ENCODE peak calls at places on chromosomes 12 and 14, in four cellular contexts. L is heart left ventricle, E is A673, F is thoracic aorta. K is an unnamed sample.

GRCh38 chr12:119695034-119695433 is 27.1 kb downstream of the PRKAB1 start:
- DNase-seq in L (no peak), E (peak; percentile 14), F (no peak), K (no peak)

GRCh38 chr14:104794641-104795467 is 694 bp downstream of the AKT1 start:
- DNase-seq in L (no peak), E (no peak), F (no peak), K (no peak)

GRCh38 chr12:106954462-106955376 is 988 bp upstream of the TMEM263 start:
- DNase-seq in L (peak; percentile 54), E (no peak), F (peak; percentile 10), K (peak; percentile 36)

GRCh38 chr12:106274575-106275081 is 26.8 kb upstream of the CKAP4 start:
- DNase-seq in L (no peak), E (no peak), F (no peak), K (no peak)

GRCh38 chr14:94474581-94475031 is 1.4 kb downstream of the SERPINA9 start:
- DNase-seq in L (no peak), E (peak; percentile 4), F (no peak), K (no peak)

GRCh38 chr12:128069359-128069997 is 197.5 kb upstream of the TMEM132C start:
- DNase-seq in L (no peak), E (peak; percentile 50), F (no peak), K (peak; percentile 16)

GRCh38 chr14:22973217-22974032 is 8.9 kb downstream of the AJUBA start:
- DNase-seq in L (no peak), E (peak; percentile 78), F (no peak), K (peak; percentile 55)

GRCh38 chr14:71355324-71356201 is 448.3 kb downstream of the PCNX1 start:
- DNase-seq in L (peak; percentile 43), E (peak; percentile 69), F (no peak), K (no peak)

DNA sequence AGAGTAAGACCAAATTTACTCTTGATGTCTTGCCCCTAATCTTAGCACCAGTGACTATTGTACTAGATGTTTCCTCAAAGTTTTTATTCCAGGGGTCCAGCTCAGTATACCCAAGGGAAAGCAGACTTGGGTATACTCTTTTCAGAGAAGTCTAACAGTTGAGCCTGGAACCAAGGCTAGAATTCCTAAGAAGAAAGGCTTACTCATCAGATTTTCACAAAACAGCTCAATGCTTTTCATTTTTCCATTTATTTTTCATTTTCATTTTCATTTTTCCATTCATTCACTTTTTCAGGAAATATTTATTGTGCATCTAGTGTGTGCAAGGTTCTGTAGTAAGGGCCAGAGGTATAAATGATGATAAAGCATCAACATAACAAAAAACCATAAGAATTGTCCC is 143.2 kb downstream of the PHLDA1 start:
- DNase-seq in L (no peak), E (no peak), F (no peak), K (no peak)
- H3K4me1 ChIP-seq in L (peaks cover 8% of the 10 kb centered on the region), E (no peaks in the 10 kb centered on the region), F (no peaks in the 10 kb centered on the region), K (no peaks in the 10 kb centered on the region)

DNA sequence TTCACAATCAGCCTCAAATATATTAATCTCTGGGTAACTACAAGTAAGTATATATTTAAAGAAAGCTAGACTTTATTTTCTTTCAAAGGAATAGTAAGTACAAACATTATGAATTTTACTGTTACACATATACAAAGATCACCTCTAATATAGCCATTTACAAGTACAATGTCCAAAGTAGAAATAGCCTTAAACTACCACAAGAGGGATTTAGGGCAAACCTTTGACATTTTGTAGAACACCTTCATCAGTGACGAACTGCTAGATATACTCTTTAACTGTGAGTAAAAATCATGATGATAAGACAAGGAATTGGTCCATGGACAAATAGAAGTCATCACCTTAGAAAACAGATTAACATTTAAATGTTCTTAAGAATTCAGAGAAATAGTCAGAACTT is 69.8 kb downstream of the CNTN1 start:
- DNase-seq in L (no peak), E (no peak), F (no peak), K (no peak)
- TF ChIP-seq CTCF in L (no peak), E (no peak), F (no peak), K (peak; percentile 29)

GRCh38 chr12:109947511-109947910 is 47.4 kb downstream of the TCHP start:
- DNase-seq in L (no peak), E (peak; percentile 69), F (no peak), K (no peak)

GRCh38 chr12:109946505-109946904 is 46.4 kb downstream of the TCHP start:
- DNase-seq in L (no peak), E (no peak), F (no peak), K (no peak)

GRCh38 chr12:109946913-109947312 is 46.8 kb downstream of the TCHP start:
- DNase-seq in L (no peak), E (no peak), F (no peak), K (no peak)

GRCh38 chr12:109949089-109949488 is 47.1 kb downstream of the GIT2 start:
- DNase-seq in L (no peak), E (no peak), F (no peak), K (no peak)

GRCh38 chr12:109948382-109948781 is 47.8 kb downstream of the GIT2 start:
- DNase-seq in L (no peak), E (no peak), F (no peak), K (no peak)
- H3K4me3 ChIP-seq in L (no peak overlapping the region), E (no peak overlapping the region), F (no peak overlapping the region), K (no peak overlapping the region)

GRCh38 chr12:11660624-11661023 is 11.2 kb downstream of the ETV6 start:
- DNase-seq in L (no peak), E (no peak), F (no peak), K (no peak)

GRCh38 chr12:11654338-11654737 is 4.9 kb downstream of the ETV6 start:
- DNase-seq in L (no peak), E (no peak), F (no peak), K (no peak)

GRCh38 chr12:11656550-11656949 is 7.1 kb downstream of the ETV6 start:
- DNase-seq in L (no peak), E (no peak), F (no peak), K (no peak)

GRCh38 chr12:11658796-11659195 is 9.3 kb downstream of the ETV6 start:
- DNase-seq in L (no peak), E (peak; percentile 46), F (no peak), K (no peak)

DNA sequence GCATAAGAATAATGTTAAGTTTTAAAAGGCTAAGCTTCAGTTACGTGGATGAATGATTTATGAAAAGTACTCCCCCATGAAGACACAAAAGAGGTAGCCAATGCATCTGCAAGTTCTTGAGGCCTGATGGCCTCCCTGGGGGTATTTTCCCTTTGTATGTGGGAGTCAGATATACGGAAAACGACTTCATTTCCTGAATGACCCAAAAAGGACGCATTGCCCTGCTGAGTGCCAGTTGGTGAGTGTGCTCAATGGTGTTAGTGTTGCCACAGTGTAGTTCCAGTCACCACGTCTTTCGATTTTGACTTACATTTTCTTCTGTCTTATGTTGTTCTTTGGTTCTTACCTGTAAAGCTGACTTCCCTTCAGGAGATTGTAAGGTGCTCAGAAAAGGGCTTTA is 8.0 kb downstream of the ETV6 start:
- DNase-seq in L (no peak), E (peak; percentile 67), F (no peak), K (no peak)
- H3K4me1 ChIP-seq in L (peaks cover 88% of the 10 kb centered on the region), E (peaks cover 40% of the 10 kb centered on the region), F (peaks cover 100% of the 10 kb centered on the region), K (no peaks in the 10 kb centered on the region)

DNA sequence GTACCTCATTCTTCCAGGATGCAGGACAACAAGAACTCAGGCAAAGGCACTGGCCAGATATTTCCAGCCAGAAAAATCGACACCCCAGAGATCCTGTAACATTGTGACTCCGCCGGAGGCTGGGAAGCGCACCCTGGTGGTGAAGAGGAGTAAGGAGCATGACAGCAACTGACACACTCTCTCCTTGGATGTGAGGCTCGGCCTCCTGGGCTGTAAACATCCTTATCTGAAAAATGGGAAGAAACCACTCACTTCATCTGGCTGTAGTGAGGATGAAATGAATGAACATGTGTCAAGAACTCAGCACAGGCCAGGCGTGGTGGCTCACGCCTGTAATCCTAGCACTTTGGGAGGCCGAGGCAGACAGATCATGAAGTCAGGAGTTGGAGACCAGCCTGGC is 27.5 kb downstream of the TCHP start:
- DNase-seq in L (no peak), E (peak; percentile 63), F (no peak), K (peak; percentile 60)
- TF ChIP-seq CTCF in L (peak; percentile 63), E (peak; percentile 73), F (peak; percentile 42), K (peak; percentile 86)

GRCh38 chr12:67520611-67521010 is 127.9 kb upstream of the DYRK2 start:
- DNase-seq in L (no peak), E (no peak), F (no peak), K (no peak)
- H3K4me3 ChIP-seq in L (no peak overlapping the region), E (no peak overlapping the region), F (no peak overlapping the region), K (no peak overlapping the region)

DNA sequence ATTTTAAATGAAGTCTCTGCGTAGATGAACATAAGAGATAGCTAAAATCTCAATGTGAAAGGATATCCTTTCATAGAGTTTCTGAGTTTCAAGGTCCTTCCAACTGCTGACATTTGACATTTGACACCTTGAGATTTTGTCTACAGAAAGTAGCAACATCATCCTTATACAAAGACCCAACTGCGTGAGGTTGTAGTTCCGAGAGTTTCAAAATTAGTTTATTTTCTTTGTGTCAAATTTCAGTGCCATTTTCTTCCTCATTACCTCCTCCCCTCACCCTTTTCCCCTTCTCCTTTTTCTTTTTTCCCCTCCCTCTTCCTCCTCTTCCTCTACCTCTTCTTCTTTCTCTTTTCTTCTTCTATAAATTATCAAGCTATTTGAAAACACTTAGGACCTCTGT is 26.9 kb upstream of the BATF start:
- DNase-seq in L (no peak), E (no peak), F (no peak), K (no peak)
- H3K4me1 ChIP-seq in L (no peaks in the 10 kb centered on the region), E (peaks cover 5% of the 10 kb centered on the region), F (no peaks in the 10 kb centered on the region), K (no peaks in the 10 kb centered on the region)

GRCh38 chr14:77026930-77027537 is 1.5 kb downstream of the IRF2BPL start:
- DNase-seq in L (peak; percentile 58), E (peak; percentile 82), F (no peak), K (peak; percentile 68)
- TF ChIP-seq CTCF in L (peak; percentile 30), E (no peak), F (peak; percentile 36), K (no peak)

GRCh38 chr14:54781936-54782802 is 120.5 kb downstream of the GCH1 start:
- DNase-seq in L (no peak), E (no peak), F (no peak), K (no peak)

GRCh38 chr14:54784657-54785056 is 118.0 kb downstream of the GCH1 start:
- DNase-seq in L (peak; percentile 91), E (no peak), F (peak; percentile 52), K (no peak)

GRCh38 chr14:54783660-54784015 is 119.0 kb downstream of the GCH1 start:
- DNase-seq in L (no peak), E (no peak), F (no peak), K (no peak)

GRCh38 chr14:54784060-54784459 is 118.6 kb downstream of the GCH1 start:
- DNase-seq in L (peak; percentile 88), E (no peak), F (no peak), K (no peak)

GRCh38 chr14:54782803-54783659 is 119.6 kb downstream of the GCH1 start:
- DNase-seq in L (no peak), E (no peak), F (no peak), K (peak; percentile 51)
- H3K4me3 ChIP-seq in L (no peak overlapping the region), E (no peak overlapping the region), F (no peak overlapping the region), K (no peak overlapping the region)

K was measured in BE2C.